ENCODE peak calls at places on chromosomes 3 and 15, in nine cellular contexts. C is stromal cell of bone marrow, X is M059J, A is C1 segment of cervical spinal cord, P is HCT116, N is psoas muscle, M is naive B cell, T is RWPE1, E is NCI-H1105. U is an unnamed sample.

GRCh38 chr3:181885868-181886630 is 174.3 kb downstream of the SOX2 start:
- DNase-seq in C (no peak), X (no peak), A (no peak), P (no peak), N (no peak), M (no peak), T (no peak), E (no peak), U (no peak)

GRCh38 chr3:81998139-81998755 is 236.8 kb upstream of the GBE1 start:
- DNase-seq in C (peak), X (peak), A (no peak), P (no peak), N (no peak), M (no peak), T (no peak), E (no peak), U (no peak)

GRCh38 chr15:81182031-81182745 is 14.5 kb upstream of the IL16 start:
- DNase-seq in C (peak), X (no peak), A (no peak), P (no peak), N (no peak), M (no peak), T (no peak), E (no peak), U (no peak)

GRCh38 chr3:130843441-130843840 is 50.4 kb upstream of the ATP2C1 start:
- DNase-seq in C (no peak), X (no peak), A (peak), P (no peak), N (peak), M (no peak), T (no peak), E (no peak), U (no peak)

GRCh38 chr15:43293402-43293801 is 26.7 kb upstream of the TGM5 start:
- DNase-seq in C (no peak), X (no peak), A (no peak), P (no peak), N (no peak), M (peak), T (no peak), E (no peak), U (no peak)

GRCh38 chr3:39809995-39810595 is 686 bp downstream of the MYRIP start:
- DNase-seq in C (no peak), X (no peak), A (no peak), P (no peak), N (peak), M (no peak), T (no peak), E (no peak), U (no peak)

GRCh38 chr3:106518516-106518915 is 649.7 kb upstream of the CBLB start:
- DNase-seq in C (no peak), X (peak), A (no peak), P (no peak), N (no peak), M (no peak), T (peak), E (no peak), U (no peak)

GRCh38 chr15:28082891-28083688 is 16.0 kb downstream of the OCA2 start:
- DNase-seq in C (no peak), X (no peak), A (no peak), P (no peak), N (no peak), M (no peak), T (no peak), E (no peak), U (no peak)

GRCh38 chr15:61047783-61048182 is 181.3 kb downstream of the RORA start:
- DNase-seq in C (no peak), X (peak), A (no peak), P (no peak), N (no peak), M (no peak), T (no peak), E (no peak), U (no peak)

GRCh38 chr3:48232232-48232631 is 8.7 kb upstream of the ZNF589 start:
- DNase-seq in C (no peak), X (no peak), A (no peak), P (no peak), N (no peak), M (no peak), T (no peak), E (no peak), U (no peak)

GRCh38 chr3:111519193-111519592 is 22.8 kb upstream of the CD96 start:
- DNase-seq in C (no peak), X (no peak), A (no peak), P (no peak), N (no peak), M (no peak), T (no peak), E (no peak), U (no peak)

GRCh38 chr15:53665930-53666329 is 93.5 kb downstream of the WDR72 start:
- DNase-seq in C (no peak), X (no peak), A (no peak), P (no peak), N (no peak), M (no peak), T (no peak), E (no peak), U (no peak)

GRCh38 chr3:119346076-119346496 is 51.9 kb downstream of the ARHGAP31 start:
- DNase-seq in C (no peak), X (no peak), A (no peak), P (no peak), N (no peak), M (no peak), T (no peak), E (no peak), U (no peak)

GRCh38 chr3:85821130-85821756 is 862.5 kb downstream of the CADM2 start:
- DNase-seq in C (no peak), X (no peak), A (no peak), P (no peak), N (no peak), M (no peak), T (peak), E (no peak), U (no peak)

GRCh38 chr15:68054658-68055223 is 626 bp downstream of the PIAS1 start:
- DNase-seq in C (no peak), X (peak), A (peak), P (no peak), N (peak), M (peak), T (peak), E (peak), U (peak)

GRCh38 chr3:126571078-126571477 is 12.3 kb upstream of the C3orf22 start:
- DNase-seq in C (no peak), X (no peak), A (no peak), P (no peak), N (no peak), M (no peak), T (no peak), E (no peak), U (no peak)

GRCh38 chr15:64883997-64884511 is 27.6 kb upstream of the ANKDD1A start:
- DNase-seq in C (peak), X (peak), A (peak), P (no peak), N (peak), M (no peak), T (peak), E (peak), U (peak)

GRCh38 chr3:167859610-167860009 is 124.1 kb downstream of the SERPINI1 start:
- DNase-seq in C (no peak), X (no peak), A (no peak), P (no peak), N (no peak), M (no peak), T (no peak), E (no peak), U (no peak)

GRCh38 chr15:69074011-69074842 is 59.7 kb downstream of the NOX5 start:
- DNase-seq in C (no peak), X (peak), A (peak), P (no peak), N (peak), M (no peak), T (peak), E (peak), U (peak)

GRCh38 chr3:158842946-158843345 is 41.1 kb downstream of the MFSD1 start:
- DNase-seq in C (peak), X (no peak), A (no peak), P (no peak), N (no peak), M (no peak), T (no peak), E (no peak), U (no peak)

GRCh38 chr3:52333869-52334557 is 17.9 kb downstream of the DNAH1 start:
- DNase-seq in C (no peak), X (peak), A (no peak), P (no peak), N (peak), M (no peak), T (no peak), E (no peak), U (no peak)

GRCh38 chr15:26598704-26599103 is 174.2 kb downstream of the GABRB3 start:
- DNase-seq in C (no peak), X (no peak), A (no peak), P (no peak), N (no peak), M (no peak), T (no peak), E (no peak), U (no peak)